ENCODE peak calls at places on chromosomes 4 and X, in seven cellular contexts. One of them, this sample, is unnamed.

GRCh38 chr4:174763454-174764104 is 65.5 kb downstream of the GLRA3 start:
- DNase-seq in choroid plexus epithelial cell: peak; percentile 28
- DNase-seq in neural progenitor cell: no peak
- DNase-seq in stimulated activated CD8-positive, alpha-beta memory T cell treated with anti-CD3 and anti-CD28 coated beads, Interleukin-7, amount 100 ng/mL, for 1 hour: no peak
- DNase-seq in adipocyte: peak; percentile 7
- DNase-seq in NCI-H2107: no peak
- DNase-seq in GM03348: no peak
- DNase-seq in this sample: no peak

GRCh38 chr4:184396001-184396400 is 78.3 kb downstream of the IRF2 start:
- DNase-seq in adipocyte: peak; percentile 44
- DNase-seq in GM03348: no peak
- DNase-seq in stimulated activated CD8-positive, alpha-beta memory T cell treated with anti-CD3 and anti-CD28 coated beads, Interleukin-7, amount 100 ng/mL, for 1 hour: no peak
- DNase-seq in choroid plexus epithelial cell: no peak
- DNase-seq in neural progenitor cell: no peak
- DNase-seq in NCI-H2107: peak; percentile 4
- DNase-seq in this sample: peak; percentile 34

GRCh38 chr4:15303052-15303641 is 124.7 kb upstream of the C1QTNF7 start:
- DNase-seq in neural progenitor cell: no peak
- DNase-seq in choroid plexus epithelial cell: peak; percentile 94
- DNase-seq in stimulated activated CD8-positive, alpha-beta memory T cell treated with anti-CD3 and anti-CD28 coated beads, Interleukin-7, amount 100 ng/mL, for 1 hour: no peak
- DNase-seq in GM03348: peak; percentile 63
- DNase-seq in adipocyte: peak; percentile 65
- DNase-seq in NCI-H2107: no peak
- DNase-seq in this sample: no peak

GRCh38 chrX:56975611-56976010 is 19.7 kb downstream of the SPIN3 start:
- DNase-seq in stimulated activated CD8-positive, alpha-beta memory T cell treated with anti-CD3 and anti-CD28 coated beads, Interleukin-7, amount 100 ng/mL, for 1 hour: no peak
- DNase-seq in NCI-H2107: no peak
- DNase-seq in neural progenitor cell: peak; percentile 2
- DNase-seq in adipocyte: no peak
- DNase-seq in GM03348: no peak
- DNase-seq in choroid plexus epithelial cell: no peak
- DNase-seq in this sample: no peak

GRCh38 chr4:28229092-28229491 is 1368.5 kb downstream of the STIM2 start:
- DNase-seq in stimulated activated CD8-positive, alpha-beta memory T cell treated with anti-CD3 and anti-CD28 coated beads, Interleukin-7, amount 100 ng/mL, for 1 hour: no peak
- DNase-seq in choroid plexus epithelial cell: peak; percentile 42
- DNase-seq in NCI-H2107: no peak
- DNase-seq in GM03348: peak; percentile 42
- DNase-seq in neural progenitor cell: peak; percentile 62
- DNase-seq in adipocyte: peak; percentile 44
- DNase-seq in this sample: no peak

GRCh38 chr4:6578221-6578620 is 3.2 kb downstream of the MAN2B2 start:
- DNase-seq in NCI-H2107: no peak
- DNase-seq in GM03348: no peak
- DNase-seq in adipocyte: no peak
- DNase-seq in choroid plexus epithelial cell: no peak
- DNase-seq in neural progenitor cell: no peak
- DNase-seq in stimulated activated CD8-positive, alpha-beta memory T cell treated with anti-CD3 and anti-CD28 coated beads, Interleukin-7, amount 100 ng/mL, for 1 hour: no peak
- DNase-seq in this sample: no peak

GRCh38 chr4:118682928-118683327 is 2.3 kb upstream of the METTL14 start:
- DNase-seq in GM03348: peak; percentile 62
- DNase-seq in neural progenitor cell: peak; percentile 35
- DNase-seq in adipocyte: peak; percentile 70
- DNase-seq in stimulated activated CD8-positive, alpha-beta memory T cell treated with anti-CD3 and anti-CD28 coated beads, Interleukin-7, amount 100 ng/mL, for 1 hour: no peak
- DNase-seq in choroid plexus epithelial cell: peak; percentile 59
- DNase-seq in NCI-H2107: no peak
- DNase-seq in this sample: no peak

GRCh38 chrX:139831689-139832456 is 101.0 kb downstream of the ATP11C start:
- DNase-seq in GM03348: peak; percentile 8
- DNase-seq in NCI-H2107: no peak
- DNase-seq in choroid plexus epithelial cell: peak; percentile 57
- DNase-seq in stimulated activated CD8-positive, alpha-beta memory T cell treated with anti-CD3 and anti-CD28 coated beads, Interleukin-7, amount 100 ng/mL, for 1 hour: no peak
- DNase-seq in neural progenitor cell: peak; percentile 18
- DNase-seq in adipocyte: peak; percentile 49
- DNase-seq in this sample: no peak

GRCh38 chr4:54683616-54684346 is 26.0 kb downstream of the KIT start:
- DNase-seq in choroid plexus epithelial cell: peak; percentile 26
- DNase-seq in stimulated activated CD8-positive, alpha-beta memory T cell treated with anti-CD3 and anti-CD28 coated beads, Interleukin-7, amount 100 ng/mL, for 1 hour: peak; percentile 12
- DNase-seq in GM03348: peak; percentile 53
- DNase-seq in neural progenitor cell: peak; percentile 23
- DNase-seq in adipocyte: no peak
- DNase-seq in NCI-H2107: no peak
- DNase-seq in this sample: no peak

GRCh38 chrX:85590638-85591037 is 211.2 kb upstream of the POF1B start:
- DNase-seq in choroid plexus epithelial cell: no peak
- DNase-seq in adipocyte: no peak
- DNase-seq in neural progenitor cell: peak; percentile 9
- DNase-seq in GM03348: no peak
- DNase-seq in NCI-H2107: no peak
- DNase-seq in stimulated activated CD8-positive, alpha-beta memory T cell treated with anti-CD3 and anti-CD28 coated beads, Interleukin-7, amount 100 ng/mL, for 1 hour: no peak
- DNase-seq in this sample: no peak

GRCh38 chr4:39814403-39815185 is 116.7 kb downstream of the UBE2K start:
- DNase-seq in NCI-H2107: no peak
- DNase-seq in stimulated activated CD8-positive, alpha-beta memory T cell treated with anti-CD3 and anti-CD28 coated beads, Interleukin-7, amount 100 ng/mL, for 1 hour: no peak
- DNase-seq in neural progenitor cell: peak; percentile 26
- DNase-seq in choroid plexus epithelial cell: peak; percentile 44
- DNase-seq in adipocyte: no peak
- DNase-seq in GM03348: peak; percentile 16
- DNase-seq in this sample: no peak

GRCh38 chr4:1502976-1503375 is 96.7 kb upstream of the NKX1-1 start:
- DNase-seq in neural progenitor cell: no peak
- DNase-seq in GM03348: no peak
- DNase-seq in NCI-H2107: no peak
- DNase-seq in choroid plexus epithelial cell: no peak
- DNase-seq in stimulated activated CD8-positive, alpha-beta memory T cell treated with anti-CD3 and anti-CD28 coated beads, Interleukin-7, amount 100 ng/mL, for 1 hour: no peak
- DNase-seq in adipocyte: no peak
- DNase-seq in this sample: no peak

GRCh38 chrX:153727108-153727931 is 2.7 kb downstream of the ABCD1 start:
- DNase-seq in choroid plexus epithelial cell: peak; percentile 9
- DNase-seq in adipocyte: peak; percentile 31
- DNase-seq in neural progenitor cell: no peak
- DNase-seq in GM03348: peak; percentile 48
- DNase-seq in stimulated activated CD8-positive, alpha-beta memory T cell treated with anti-CD3 and anti-CD28 coated beads, Interleukin-7, amount 100 ng/mL, for 1 hour: no peak
- DNase-seq in NCI-H2107: peak; percentile 52
- DNase-seq in this sample: no peak

GRCh38 chr4:153684182-153685073 is at the start of gene TLR2:
- DNase-seq in adipocyte: peak; percentile 51
- DNase-seq in neural progenitor cell: peak; percentile 78
- DNase-seq in choroid plexus epithelial cell: peak; percentile 25
- DNase-seq in NCI-H2107: no peak
- DNase-seq in GM03348: peak; percentile 61
- DNase-seq in stimulated activated CD8-positive, alpha-beta memory T cell treated with anti-CD3 and anti-CD28 coated beads, Interleukin-7, amount 100 ng/mL, for 1 hour: peak; percentile 23
- DNase-seq in this sample: no peak

GRCh38 chr4:155679343-155679742 is 12.7 kb downstream of the GUCY1A1 start:
- DNase-seq in choroid plexus epithelial cell: peak; percentile 8
- DNase-seq in NCI-H2107: no peak
- DNase-seq in GM03348: no peak
- DNase-seq in neural progenitor cell: peak; percentile 16
- DNase-seq in stimulated activated CD8-positive, alpha-beta memory T cell treated with anti-CD3 and anti-CD28 coated beads, Interleukin-7, amount 100 ng/mL, for 1 hour: no peak
- DNase-seq in adipocyte: peak; percentile 29
- DNase-seq in this sample: no peak

GRCh38 chr4:154618708-154619315 is 6.4 kb upstream of the FGG start:
- DNase-seq in stimulated activated CD8-positive, alpha-beta memory T cell treated with anti-CD3 and anti-CD28 coated beads, Interleukin-7, amount 100 ng/mL, for 1 hour: peak; percentile 3
- DNase-seq in choroid plexus epithelial cell: peak; percentile 76
- DNase-seq in neural progenitor cell: peak; percentile 70
- DNase-seq in NCI-H2107: no peak
- DNase-seq in GM03348: peak; percentile 47
- DNase-seq in adipocyte: peak; percentile 84
- DNase-seq in this sample: no peak

GRCh38 chr4:142534994-142535393 is 311.1 kb downstream of the INPP4B start:
- DNase-seq in stimulated activated CD8-positive, alpha-beta memory T cell treated with anti-CD3 and anti-CD28 coated beads, Interleukin-7, amount 100 ng/mL, for 1 hour: no peak
- DNase-seq in NCI-H2107: no peak
- DNase-seq in GM03348: peak; percentile 22
- DNase-seq in neural progenitor cell: no peak
- DNase-seq in choroid plexus epithelial cell: no peak
- DNase-seq in adipocyte: peak; percentile 31
- DNase-seq in this sample: no peak

GRCh38 chr4:126888968-126889367 is 743.8 kb upstream of the INTU start:
- DNase-seq in neural progenitor cell: no peak
- DNase-seq in NCI-H2107: no peak
- DNase-seq in GM03348: peak; percentile 49
- DNase-seq in adipocyte: peak; percentile 50
- DNase-seq in stimulated activated CD8-positive, alpha-beta memory T cell treated with anti-CD3 and anti-CD28 coated beads, Interleukin-7, amount 100 ng/mL, for 1 hour: no peak
- DNase-seq in choroid plexus epithelial cell: peak; percentile 49
- DNase-seq in this sample: no peak

GRCh38 chr4:88110826-88111225 is 47.6 kb downstream of the ABCG2 start:
- DNase-seq in stimulated activated CD8-positive, alpha-beta memory T cell treated with anti-CD3 and anti-CD28 coated beads, Interleukin-7, amount 100 ng/mL, for 1 hour: no peak
- DNase-seq in choroid plexus epithelial cell: peak; percentile 28
- DNase-seq in neural progenitor cell: no peak
- DNase-seq in adipocyte: no peak
- DNase-seq in GM03348: no peak
- DNase-seq in NCI-H2107: no peak
- DNase-seq in this sample: no peak

GRCh38 chr4:183370786-183371185 is 48.6 kb upstream of the CLDN24 start:
- DNase-seq in neural progenitor cell: no peak
- DNase-seq in adipocyte: no peak
- DNase-seq in stimulated activated CD8-positive, alpha-beta memory T cell treated with anti-CD3 and anti-CD28 coated beads, Interleukin-7, amount 100 ng/mL, for 1 hour: no peak
- DNase-seq in GM03348: no peak
- DNase-seq in NCI-H2107: no peak
- DNase-seq in choroid plexus epithelial cell: no peak
- DNase-seq in this sample: no peak

GRCh38 chrX:23271011-23271410 is 63.6 kb upstream of the PTCHD1 start:
- DNase-seq in adipocyte: no peak
- DNase-seq in choroid plexus epithelial cell: no peak
- DNase-seq in NCI-H2107: no peak
- DNase-seq in GM03348: no peak
- DNase-seq in neural progenitor cell: no peak
- DNase-seq in stimulated activated CD8-positive, alpha-beta memory T cell treated with anti-CD3 and anti-CD28 coated beads, Interleukin-7, amount 100 ng/mL, for 1 hour: no peak
- DNase-seq in this sample: no peak

GRCh38 chr4:15737255-15737654 is 34.4 kb downstream of the BST1 start:
- DNase-seq in stimulated activated CD8-positive, alpha-beta memory T cell treated with anti-CD3 and anti-CD28 coated beads, Interleukin-7, amount 100 ng/mL, for 1 hour: no peak
- DNase-seq in adipocyte: no peak
- DNase-seq in neural progenitor cell: no peak
- DNase-seq in NCI-H2107: no peak
- DNase-seq in choroid plexus epithelial cell: no peak
- DNase-seq in GM03348: no peak
- DNase-seq in this sample: no peak

GRCh38 chrX:70134116-70134477 is 850 bp downstream of the IGBP1 start:
- DNase-seq in stimulated activated CD8-positive, alpha-beta memory T cell treated with anti-CD3 and anti-CD28 coated beads, Interleukin-7, amount 100 ng/mL, for 1 hour: no peak
- DNase-seq in neural progenitor cell: peak; percentile 29
- DNase-seq in GM03348: peak; percentile 13
- DNase-seq in adipocyte: peak; percentile 52
- DNase-seq in choroid plexus epithelial cell: peak; percentile 45
- DNase-seq in NCI-H2107: no peak
- DNase-seq in this sample: peak; percentile 3

This sample was measured in NCI-H187 treated with DMSO at 0.1 percent for 48 hours.